ENCODE peak calls at places on chromosomes 11 and 22, in four cellular contexts. F, N, A and W are unnamed samples.
A peak's percentile ranks its signal among the peaks of the same experiment; 100 is the strongest.

GRCh38 chr11:44529895-44530412 is 35.5 kb upstream of the CD82 start:
- DNase-seq in F (no peak), N (no peak), A (no peak), W (no peak)

GRCh38 chr22:20751185-20751851 is 22.6 kb upstream of the SERPIND1 start:
- DNase-seq in N (no peak), F (no peak), A (no peak), W (no peak)

GRCh38 chr11:48116843-48117242 is 99.8 kb upstream of the OR4B1 start:
- DNase-seq in A (peak; percentile 38), N (no peak), F (no peak), W (no peak)

GRCh38 chr11:59615132-59615636 is 390 bp downstream of the OSBP start:
- DNase-seq in F (peak; percentile 74), N (no peak), A (peak; percentile 39), W (peak; percentile 50)

GRCh38 chr11:129290966-129291365 is 84.7 kb upstream of the BARX2 start:
- DNase-seq in N (no peak), A (no peak), F (no peak), W (no peak)

GRCh38 chr11:125345706-125346561 is 150.1 kb downstream of the FEZ1 start:
- DNase-seq in N (peak; percentile 94), A (peak; percentile 20), F (peak; percentile 33), W (peak; percentile 25)

GRCh38 chr11:8070417-8071101 is 10.5 kb upstream of the TUB start:
- DNase-seq in A (peak; percentile 34), F (no peak), N (no peak), W (no peak)

GRCh38 chr11:57300785-57301184 is 24.0 kb downstream of the TNKS1BP1 start:
- DNase-seq in A (no peak), N (no peak), F (no peak), W (no peak)

GRCh38 chr11:111605681-111606080 is 3.4 kb downstream of the SIK2 start:
- DNase-seq in A (no peak), F (no peak), N (no peak), W (no peak)

DNA sequence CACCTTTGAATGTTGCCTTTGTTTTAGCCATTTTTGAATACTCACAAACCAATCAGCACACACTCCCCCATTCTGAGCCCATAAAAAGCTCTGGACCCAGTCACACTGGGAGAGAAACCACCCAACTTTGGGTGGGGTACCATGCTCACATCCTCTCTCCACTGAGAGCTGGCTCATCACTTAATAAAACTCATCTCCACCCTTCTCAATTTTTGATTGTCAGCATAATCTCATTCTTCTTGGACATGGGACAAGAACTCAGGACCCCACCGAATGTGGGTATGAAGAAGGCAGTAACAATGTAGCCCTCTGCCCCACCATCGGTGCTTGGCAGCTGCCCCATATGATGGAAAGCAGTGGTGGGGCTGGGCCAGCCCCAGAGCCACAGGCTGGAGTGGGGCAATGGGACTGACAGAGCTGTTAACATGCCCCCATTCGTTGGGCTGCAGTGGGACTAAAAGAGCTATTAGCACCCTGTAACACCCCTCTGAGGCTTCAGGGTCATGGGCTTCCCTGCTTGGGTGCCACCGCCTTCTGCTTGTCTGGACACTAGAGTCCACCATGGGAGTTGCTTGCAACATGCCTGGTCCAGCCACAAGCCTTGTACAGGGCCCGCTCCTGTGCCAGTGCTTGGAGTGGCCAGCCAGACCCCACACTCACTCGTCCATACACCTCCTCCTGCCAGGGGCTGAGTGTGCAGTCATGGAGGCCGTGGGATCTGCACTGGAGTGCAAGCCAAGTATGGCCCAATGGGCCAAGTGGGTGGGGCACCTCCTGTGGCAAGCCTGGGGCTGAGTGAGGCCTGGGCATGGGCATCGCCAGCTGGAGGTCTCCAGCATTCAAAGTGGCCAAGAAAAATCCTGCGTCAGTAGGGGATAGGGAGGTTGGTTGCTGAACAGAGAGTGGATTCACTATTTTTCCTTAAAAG is 471.1 kb downstream of the TBC1D22A start:
- DNase-seq in F (no peak), N (peak; percentile 78), A (no peak), W (no peak)
- H3K9me3 ChIP-seq in F (no peaks in the 10 kb centered on the region), N (no peaks in the 10 kb centered on the region), A (no peaks in the 10 kb centered on the region), W (no peaks in the 10 kb centered on the region)

GRCh38 chr22:48644997-48645396 is 1182.7 kb downstream of the BRD1 start:
- DNase-seq in F (no peak), A (no peak), N (no peak), W (no peak)

GRCh38 chr22:48644108-48644507 is 1183.6 kb downstream of the BRD1 start:
- DNase-seq in A (peak; percentile 18), F (no peak), N (no peak), W (no peak)

GRCh38 chr22:48646216-48646925 is 1181.3 kb downstream of the BRD1 start:
- DNase-seq in N (no peak), F (no peak), A (no peak), W (no peak)

GRCh38 chr22:48647051-48647450 is 1180.6 kb downstream of the BRD1 start:
- DNase-seq in F (no peak), A (no peak), N (no peak), W (no peak)

GRCh38 chr22:48645766-48646165 is 1181.9 kb downstream of the BRD1 start:
- DNase-seq in F (no peak), N (no peak), A (no peak), W (no peak)
- H3K9me3 ChIP-seq in F (no peaks in the 10 kb centered on the region), N (no peaks in the 10 kb centered on the region), A (no peaks in the 10 kb centered on the region), W (no peaks in the 10 kb centered on the region)

GRCh38 chr11:15141381-15141780 is 26.7 kb downstream of the INSC start:
- DNase-seq in N (no peak), F (no peak), A (no peak), W (no peak)
- H3K9me3 ChIP-seq in N (no peaks in the 10 kb centered on the region), F (no peaks in the 10 kb centered on the region), A (no peaks in the 10 kb centered on the region), W (no peaks in the 10 kb centered on the region)

DNA sequence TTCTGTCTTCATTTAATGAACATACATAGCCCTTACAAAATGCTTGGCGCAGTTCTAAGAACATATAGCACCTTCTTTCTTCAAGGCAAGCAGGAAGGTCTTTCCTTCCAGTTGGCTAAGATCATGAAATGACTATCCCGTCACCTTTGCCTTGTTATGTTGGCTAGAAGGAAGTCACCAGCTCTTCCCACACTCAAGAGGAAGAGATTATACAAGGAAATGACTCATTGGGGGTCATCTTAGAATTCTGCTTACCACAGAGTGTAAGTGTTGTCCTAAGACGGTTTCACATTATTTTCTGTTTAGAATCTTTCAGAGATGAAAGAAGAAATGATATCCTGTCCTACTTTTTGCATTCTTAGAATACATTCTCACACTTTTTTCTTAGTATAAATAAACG is 808.0 kb upstream of the LUZP2 start:
- DNase-seq in F (no peak), A (peak; percentile 1), N (no peak), W (no peak)
- H3K9me3 ChIP-seq in F (no peaks in the 10 kb centered on the region), A (no peaks in the 10 kb centered on the region), N (no peaks in the 10 kb centered on the region), W (no peaks in the 10 kb centered on the region)

GRCh38 chr22:48944756-48945620 is 882.7 kb downstream of the BRD1 start:
- DNase-seq in A (no peak), N (peak; percentile 86), F (no peak), W (no peak)
- H3K9me3 ChIP-seq in A (no peaks in the 10 kb centered on the region), N (no peaks in the 10 kb centered on the region), F (no peaks in the 10 kb centered on the region), W (no peaks in the 10 kb centered on the region)

GRCh38 chr11:2647953-2648352 is 51.8 kb downstream of the KCNQ1OT1 start:
- DNase-seq in A (no peak), N (no peak), F (no peak), W (no peak)

GRCh38 chr11:2644844-2645778 is 54.7 kb downstream of the KCNQ1OT1 start:
- DNase-seq in N (no peak), F (no peak), A (no peak), W (no peak)

GRCh38 chr11:2643746-2644145 is 56.0 kb downstream of the KCNQ1OT1 start:
- DNase-seq in F (no peak), N (no peak), A (no peak), W (no peak)

GRCh38 chr11:2647167-2647566 is 52.6 kb downstream of the KCNQ1OT1 start:
- DNase-seq in A (no peak), N (no peak), F (no peak), W (no peak)

DNA sequence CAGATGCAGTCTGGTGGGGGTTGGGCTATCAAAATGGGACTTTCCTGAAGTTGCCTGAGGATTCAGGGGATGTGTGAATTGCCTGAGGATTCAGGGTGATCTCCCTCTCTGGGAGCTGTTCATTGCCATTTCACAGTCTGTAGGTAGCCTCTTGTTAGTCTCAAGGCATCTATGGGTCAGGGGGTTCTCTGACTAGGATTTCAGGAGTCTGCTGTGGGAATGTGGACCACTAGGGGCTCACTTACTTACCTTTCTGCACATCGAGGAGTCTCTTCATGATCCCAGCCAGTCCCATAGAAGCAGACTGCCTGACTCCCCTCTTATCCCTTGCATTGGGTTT is 54.0 kb downstream of the KCNQ1OT1 start:
- DNase-seq in N (no peak), F (no peak), A (no peak), W (no peak)
- H3K9me3 ChIP-seq in N (peaks cover 2% of the 10 kb centered on the region), F (peaks cover 17% of the 10 kb centered on the region), A (peaks cover 98% of the 10 kb centered on the region), W (peaks cover 16% of the 10 kb centered on the region)

DNA sequence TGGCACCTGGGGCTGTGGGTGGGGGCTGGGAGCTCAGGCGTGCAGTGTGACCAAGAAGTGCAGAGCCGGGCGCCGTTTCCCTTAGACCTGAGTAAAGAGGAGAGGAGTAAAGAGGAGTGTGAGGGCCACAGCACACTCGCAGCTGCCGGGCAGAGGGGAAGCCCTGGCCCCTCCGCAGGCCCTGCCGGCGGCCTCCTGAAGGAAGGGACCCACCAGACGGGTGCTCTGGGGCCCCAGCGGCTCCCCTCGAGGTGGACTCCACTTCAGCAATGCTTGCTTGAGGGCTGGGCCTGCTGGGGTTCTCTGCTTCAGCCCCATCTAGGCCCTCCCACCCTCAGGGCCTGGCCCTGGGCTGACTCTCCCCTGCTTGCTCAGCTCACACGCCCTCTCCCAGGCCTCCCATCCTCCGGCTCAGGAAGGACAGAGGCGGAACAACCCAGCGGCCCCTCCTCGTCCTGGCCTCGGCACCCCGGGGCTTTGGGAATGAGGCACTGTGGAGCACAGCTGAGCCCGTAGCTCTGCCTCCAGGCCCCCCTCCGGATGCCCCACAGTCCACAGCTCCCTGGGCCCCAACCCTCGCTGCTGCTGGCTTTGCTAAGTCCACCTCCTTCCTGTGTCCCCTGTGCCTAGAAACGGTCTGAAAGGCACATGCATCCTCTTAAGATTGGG is 1198.6 kb downstream of the BRD1 start:
- DNase-seq in F (no peak), A (no peak), N (no peak), W (no peak)
- H3K9me3 ChIP-seq in F (no peaks in the 10 kb centered on the region), A (no peaks in the 10 kb centered on the region), N (no peaks in the 10 kb centered on the region), W (no peaks in the 10 kb centered on the region)

GRCh38 chr11:74870485-74870884 is 78.4 kb downstream of the XRRA1 start:
- DNase-seq in A (peak; percentile 74), N (no peak), F (no peak), W (no peak)

GRCh38 chr11:74866557-74866956 is 82.3 kb downstream of the XRRA1 start:
- DNase-seq in N (no peak), F (no peak), A (no peak), W (no peak)

DNA sequence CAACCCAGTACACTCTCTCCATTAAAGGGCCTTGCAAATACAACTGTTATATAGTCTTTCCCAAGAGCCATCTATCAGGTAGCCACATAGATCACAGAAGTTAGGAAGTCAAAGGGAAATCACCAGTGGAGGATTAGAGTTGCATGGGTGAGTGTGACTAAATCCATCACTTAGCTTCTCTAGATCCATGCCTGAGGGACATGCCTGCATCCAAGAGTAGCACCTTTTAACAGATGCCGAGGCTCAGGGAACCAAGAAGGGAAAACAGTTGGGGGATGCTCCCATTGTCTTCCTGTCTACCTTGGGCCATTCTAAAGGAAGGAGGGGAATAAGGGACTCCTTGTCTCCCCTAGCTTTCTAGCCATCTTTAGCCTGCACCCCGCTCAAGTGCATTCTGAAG is 77.9 kb downstream of the XRRA1 start:
- DNase-seq in A (no peak), N (no peak), F (no peak), W (no peak)
- H3K9me3 ChIP-seq in A (peaks cover 26% of the 10 kb centered on the region), N (peaks cover 12% of the 10 kb centered on the region), F (peaks cover 19% of the 10 kb centered on the region), W (peaks cover 24% of the 10 kb centered on the region)

DNA sequence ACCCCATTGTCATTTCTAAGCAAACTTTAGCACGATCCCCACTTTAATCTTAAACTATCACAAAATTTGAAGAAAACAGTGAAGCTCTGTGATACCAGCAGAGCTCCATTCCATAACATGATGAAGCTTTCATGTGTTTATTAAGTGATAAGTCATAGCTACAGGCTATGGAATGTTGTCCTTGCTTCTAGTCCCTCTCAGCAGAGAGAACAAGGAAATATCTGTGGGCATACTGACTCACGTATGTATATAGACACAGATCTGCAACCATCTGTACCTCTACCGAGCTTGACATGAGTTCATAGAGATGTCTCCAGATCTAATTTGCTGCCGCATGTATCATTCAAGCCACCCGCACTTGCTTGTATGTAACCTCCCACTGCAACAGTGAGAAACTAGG is 588.9 kb downstream of the ETS1 start:
- DNase-seq in A (no peak), N (no peak), F (no peak), W (no peak)
- H3K9me3 ChIP-seq in A (no peaks in the 10 kb centered on the region), N (no peaks in the 10 kb centered on the region), F (no peaks in the 10 kb centered on the region), W (no peaks in the 10 kb centered on the region)